ENCODE peak calls at places on chromosomes 12 and 14, in seven cellular contexts. V is cardiac septum, K is cardiac muscle cell, X is ovary, C is head of caudate nucleus, F is right lobe of liver, Y is fibroblast of gingiva. G is an unnamed sample.

GRCh38 chr14:21846227-21846885 is 172.7 kb upstream of the OR4E1 start:
- DNase-seq in V (no peak), K (peak), X (no peak), C (peak), F (peak), Y (no peak), G (peak)

GRCh38 chr12:124752437-124753229 is 111.0 kb downstream of the SCARB1 start:
- DNase-seq in V (no peak), K (no peak), X (no peak), C (no peak), F (no peak), Y (peak), G (no peak)

GRCh38 chr12:130133851-130134562 is 28.3 kb upstream of the FZD10 start:
- DNase-seq in V (no peak), K (no peak), X (no peak), C (no peak), F (no peak), Y (no peak), G (no peak)

GRCh38 chr14:34554540-34555250 is 15.2 kb upstream of the EAPP start:
- DNase-seq in V (no peak), K (no peak), X (peak), C (no peak), F (no peak), Y (no peak), G (no peak)

GRCh38 chr12:50297996-50298395 is 14.7 kb upstream of the LIMA1 start:
- DNase-seq in V (no peak), K (no peak), X (no peak), C (no peak), F (no peak), Y (no peak), G (no peak)

GRCh38 chr12:131604146-131604844 is 106.6 kb upstream of the SFSWAP start:
- DNase-seq in V (no peak), K (no peak), X (no peak), C (no peak), F (no peak), Y (no peak), G (peak)

GRCh38 chr12:2198088-2198501 is 145.3 kb downstream of the CACNA1C start:
- DNase-seq in V (peak), K (no peak), X (peak), C (peak), F (no peak), Y (peak), G (no peak)

GRCh38 chr12:128073937-128074336 is 193.0 kb upstream of the TMEM132C start:
- DNase-seq in V (no peak), K (no peak), X (no peak), C (no peak), F (no peak), Y (no peak), G (no peak)

GRCh38 chr12:88836156-88836555 is 255.9 kb upstream of the KITLG start:
- DNase-seq in V (no peak), K (peak), X (no peak), C (no peak), F (no peak), Y (no peak), G (no peak)

GRCh38 chr14:73761621-73762355 is 47.6 kb upstream of the PNMA1 start:
- DNase-seq in V (no peak), K (no peak), X (no peak), C (no peak), F (no peak), Y (no peak), G (no peak)

GRCh38 chr12:119338593-119339363 is 4.2 kb downstream of the CCDC60 start:
- DNase-seq in V (no peak), K (no peak), X (no peak), C (no peak), F (no peak), Y (no peak), G (no peak)